ENCODE peak calls at places on chromosomes 5 and 9, in nine cellular contexts. One of them, this sample, is unnamed.

GRCh38 chr5:78221964-78222451 is 72.5 kb downstream of the AP3B1 start:
- DNase-seq in PC-3: peak
- DNase-seq in bronchial epithelial cell: peak
- DNase-seq in astrocyte of the spinal cord: no peak
- DNase-seq in astrocyte of the cerebellum: no peak
- DNase-seq in OCI-LY7: peak
- DNase-seq in ovary: no peak
- DNase-seq in fibroblast of pulmonary artery: peak
- DNase-seq in cardiac muscle cell: peak
- DNase-seq in this sample: peak

GRCh38 chr5:95973793-95974325 is 12.2 kb upstream of the ELL2 start:
- DNase-seq in PC-3: no peak
- DNase-seq in ovary: no peak
- DNase-seq in astrocyte of the spinal cord: peak
- DNase-seq in astrocyte of the cerebellum: no peak
- DNase-seq in cardiac muscle cell: peak
- DNase-seq in OCI-LY7: no peak
- DNase-seq in bronchial epithelial cell: peak
- DNase-seq in fibroblast of pulmonary artery: peak
- DNase-seq in this sample: peak

GRCh38 chr9:127493592-127494303 is 42.4 kb downstream of the LRSAM1 start:
- DNase-seq in astrocyte of the spinal cord: no peak
- DNase-seq in astrocyte of the cerebellum: no peak
- DNase-seq in fibroblast of pulmonary artery: no peak
- DNase-seq in cardiac muscle cell: no peak
- DNase-seq in ovary: no peak
- DNase-seq in bronchial epithelial cell: no peak
- DNase-seq in OCI-LY7: no peak
- DNase-seq in PC-3: no peak
- DNase-seq in this sample: no peak

GRCh38 chr9:5846501-5846921 is 13.6 kb upstream of the ERMP1 start:
- DNase-seq in astrocyte of the spinal cord: no peak
- DNase-seq in OCI-LY7: no peak
- DNase-seq in astrocyte of the cerebellum: no peak
- DNase-seq in PC-3: peak
- DNase-seq in fibroblast of pulmonary artery: peak
- DNase-seq in ovary: no peak
- DNase-seq in bronchial epithelial cell: peak
- DNase-seq in cardiac muscle cell: peak
- DNase-seq in this sample: peak

GRCh38 chr5:138109463-138110265 is 25.8 kb downstream of the WNT8A start:
- DNase-seq in astrocyte of the cerebellum: no peak
- DNase-seq in fibroblast of pulmonary artery: no peak
- DNase-seq in bronchial epithelial cell: peak
- DNase-seq in PC-3: peak
- DNase-seq in cardiac muscle cell: no peak
- DNase-seq in astrocyte of the spinal cord: peak
- DNase-seq in OCI-LY7: no peak
- DNase-seq in ovary: no peak
- DNase-seq in this sample: no peak

GRCh38 chr5:59661306-59661705 is 232.2 kb downstream of the PDE4D start:
- DNase-seq in astrocyte of the spinal cord: peak
- DNase-seq in PC-3: peak
- DNase-seq in fibroblast of pulmonary artery: no peak
- DNase-seq in bronchial epithelial cell: peak
- DNase-seq in astrocyte of the cerebellum: no peak
- DNase-seq in OCI-LY7: no peak
- DNase-seq in cardiac muscle cell: no peak
- DNase-seq in ovary: no peak
- DNase-seq in this sample: peak

GRCh38 chr9:98775831-98776441 is 20.4 kb downstream of the ANKS6 start:
- DNase-seq in bronchial epithelial cell: peak
- DNase-seq in fibroblast of pulmonary artery: peak
- DNase-seq in cardiac muscle cell: peak
- DNase-seq in OCI-LY7: peak
- DNase-seq in PC-3: peak
- DNase-seq in astrocyte of the spinal cord: peak
- DNase-seq in ovary: no peak
- DNase-seq in astrocyte of the cerebellum: peak
- DNase-seq in this sample: peak

GRCh38 chr5:10702911-10703491 is 58.0 kb downstream of the DAP start:
- DNase-seq in astrocyte of the spinal cord: peak
- DNase-seq in bronchial epithelial cell: peak
- DNase-seq in fibroblast of pulmonary artery: peak
- DNase-seq in PC-3: peak
- DNase-seq in astrocyte of the cerebellum: no peak
- DNase-seq in ovary: no peak
- DNase-seq in cardiac muscle cell: peak
- DNase-seq in OCI-LY7: no peak
- DNase-seq in this sample: peak

GRCh38 chr9:114290561-114290986 is 32.3 kb upstream of the ORM1 start:
- DNase-seq in fibroblast of pulmonary artery: no peak
- DNase-seq in cardiac muscle cell: no peak
- DNase-seq in ovary: peak
- DNase-seq in astrocyte of the spinal cord: no peak
- DNase-seq in astrocyte of the cerebellum: no peak
- DNase-seq in OCI-LY7: no peak
- DNase-seq in PC-3: no peak
- DNase-seq in bronchial epithelial cell: no peak
- DNase-seq in this sample: no peak

GRCh38 chr9:16871358-16872151 is 1.1 kb upstream of the BNC2 start:
- DNase-seq in OCI-LY7: no peak
- DNase-seq in fibroblast of pulmonary artery: peak
- DNase-seq in bronchial epithelial cell: peak
- DNase-seq in cardiac muscle cell: peak
- DNase-seq in astrocyte of the spinal cord: peak
- DNase-seq in astrocyte of the cerebellum: no peak
- DNase-seq in ovary: peak
- DNase-seq in PC-3: peak
- DNase-seq in this sample: peak

GRCh38 chr5:9497347-9497746 is 48.5 kb downstream of the SEMA5A start:
- DNase-seq in astrocyte of the cerebellum: no peak
- DNase-seq in cardiac muscle cell: no peak
- DNase-seq in astrocyte of the spinal cord: no peak
- DNase-seq in PC-3: no peak
- DNase-seq in fibroblast of pulmonary artery: no peak
- DNase-seq in OCI-LY7: no peak
- DNase-seq in bronchial epithelial cell: no peak
- DNase-seq in ovary: no peak
- DNase-seq in this sample: no peak

GRCh38 chr5:143118222-143118621 is 285.3 kb downstream of the NR3C1 start:
- DNase-seq in PC-3: no peak
- DNase-seq in OCI-LY7: no peak
- DNase-seq in astrocyte of the spinal cord: no peak
- DNase-seq in fibroblast of pulmonary artery: no peak
- DNase-seq in ovary: no peak
- DNase-seq in bronchial epithelial cell: peak
- DNase-seq in astrocyte of the cerebellum: no peak
- DNase-seq in cardiac muscle cell: no peak
- DNase-seq in this sample: no peak
- TF ChIP-seq CTCF in PC-3: no peak
- TF ChIP-seq CTCF in OCI-LY7: no peak
- TF ChIP-seq CTCF in astrocyte of the spinal cord: no peak
- TF ChIP-seq CTCF in fibroblast of pulmonary artery: no peak
- TF ChIP-seq CTCF in ovary: no peak
- TF ChIP-seq CTCF in bronchial epithelial cell: no peak
- TF ChIP-seq CTCF in astrocyte of the cerebellum: no peak
- TF ChIP-seq CTCF in cardiac muscle cell: no peak
- TF ChIP-seq CTCF in this sample: no peak

DNA sequence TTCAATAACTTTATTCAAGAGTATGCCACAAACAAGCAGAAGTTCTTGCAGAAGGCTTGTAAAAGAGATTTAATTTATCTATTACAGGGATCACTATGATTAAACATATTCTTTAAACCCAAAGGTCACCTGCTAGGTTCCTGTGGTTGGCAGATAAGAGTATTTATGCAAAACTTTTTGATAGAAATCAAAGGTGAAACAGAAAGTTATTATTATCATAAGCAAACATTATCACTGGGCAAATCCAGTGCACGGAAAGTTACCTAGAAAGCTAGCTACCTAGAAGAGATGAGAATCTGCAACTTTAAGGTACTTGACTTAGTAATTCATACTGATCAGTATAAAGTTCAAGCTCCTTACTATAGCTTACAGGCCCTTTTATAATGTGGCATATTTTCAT is 3.2 kb downstream of the STARD4 start:
- DNase-seq in PC-3: no peak
- DNase-seq in fibroblast of pulmonary artery: no peak
- DNase-seq in OCI-LY7: peak
- DNase-seq in ovary: no peak
- DNase-seq in cardiac muscle cell: no peak
- DNase-seq in bronchial epithelial cell: no peak
- DNase-seq in astrocyte of the spinal cord: no peak
- DNase-seq in astrocyte of the cerebellum: no peak
- DNase-seq in this sample: no peak
- H3K4me3 ChIP-seq in PC-3: no peak
- H3K4me3 ChIP-seq in fibroblast of pulmonary artery: peak
- H3K4me3 ChIP-seq in OCI-LY7: peak
- H3K4me3 ChIP-seq in ovary: no peak
- H3K4me3 ChIP-seq in cardiac muscle cell: peak
- H3K4me3 ChIP-seq in bronchial epithelial cell: no peak
- H3K4me3 ChIP-seq in astrocyte of the spinal cord: no peak
- H3K4me3 ChIP-seq in astrocyte of the cerebellum: no peak
- H3K4me3 ChIP-seq in this sample: peak

GRCh38 chr5:14664270-14665109 is at the start of gene OTULIN:
- DNase-seq in ovary: peak
- DNase-seq in fibroblast of pulmonary artery: peak
- DNase-seq in OCI-LY7: peak
- DNase-seq in bronchial epithelial cell: peak
- DNase-seq in astrocyte of the cerebellum: no peak
- DNase-seq in PC-3: peak
- DNase-seq in astrocyte of the spinal cord: peak
- DNase-seq in cardiac muscle cell: peak
- DNase-seq in this sample: peak

GRCh38 chr5:14667290-14667689 is 2.8 kb downstream of the OTULIN start:
- DNase-seq in PC-3: no peak
- DNase-seq in astrocyte of the spinal cord: no peak
- DNase-seq in bronchial epithelial cell: no peak
- DNase-seq in OCI-LY7: no peak
- DNase-seq in ovary: no peak
- DNase-seq in cardiac muscle cell: no peak
- DNase-seq in fibroblast of pulmonary artery: no peak
- DNase-seq in astrocyte of the cerebellum: no peak
- DNase-seq in this sample: no peak

GRCh38 chr5:14665110-14665822 is 748 bp downstream of the OTULIN start:
- DNase-seq in bronchial epithelial cell: no peak
- DNase-seq in ovary: peak
- DNase-seq in PC-3: peak
- DNase-seq in cardiac muscle cell: no peak
- DNase-seq in fibroblast of pulmonary artery: peak
- DNase-seq in astrocyte of the spinal cord: no peak
- DNase-seq in OCI-LY7: peak
- DNase-seq in astrocyte of the cerebellum: no peak
- DNase-seq in this sample: peak

GRCh38 chr5:14667770-14668169 is 3.3 kb downstream of the OTULIN start:
- DNase-seq in ovary: no peak
- DNase-seq in astrocyte of the spinal cord: no peak
- DNase-seq in fibroblast of pulmonary artery: no peak
- DNase-seq in PC-3: no peak
- DNase-seq in OCI-LY7: no peak
- DNase-seq in astrocyte of the cerebellum: no peak
- DNase-seq in bronchial epithelial cell: no peak
- DNase-seq in cardiac muscle cell: no peak
- DNase-seq in this sample: no peak

DNA sequence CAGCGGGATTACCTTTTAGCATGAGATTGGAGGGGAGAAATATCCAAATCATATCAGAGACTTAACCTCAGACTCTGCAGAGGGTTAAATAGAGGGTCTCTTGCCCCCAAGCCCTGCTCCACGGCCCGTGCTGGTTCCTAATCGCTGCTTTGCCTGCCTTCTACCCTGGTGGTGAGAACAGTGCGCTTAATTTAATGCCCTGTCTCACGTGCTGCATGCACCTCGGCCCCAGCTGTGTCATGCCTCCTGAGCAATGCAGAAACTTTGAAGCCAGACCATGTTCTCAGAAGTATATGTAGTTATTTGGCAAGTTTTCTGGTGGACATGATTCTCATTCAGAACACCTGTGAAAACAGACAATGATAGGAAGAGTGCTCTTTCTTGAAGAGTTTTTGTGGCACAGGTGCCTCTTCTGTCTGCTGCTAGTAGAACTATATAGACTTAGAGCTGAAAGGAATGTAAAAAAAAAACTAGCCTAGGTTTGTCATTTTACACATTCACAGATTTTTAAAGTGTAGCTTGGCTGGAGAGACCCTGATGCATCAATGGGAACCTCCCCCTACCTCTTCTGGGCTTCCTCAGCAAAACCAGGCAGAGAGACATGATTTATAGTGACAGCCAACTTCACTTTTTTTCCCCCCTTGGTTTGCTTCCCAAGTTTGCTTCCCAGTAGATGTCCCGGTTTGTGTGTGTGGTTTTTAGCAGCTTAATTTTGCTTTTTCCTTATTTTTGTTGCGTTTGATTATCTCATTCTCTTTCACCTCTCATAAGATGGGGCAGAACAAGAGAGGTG is 1.6 kb downstream of the OTULIN start:
- DNase-seq in fibroblast of pulmonary artery: peak
- DNase-seq in PC-3: peak
- DNase-seq in cardiac muscle cell: no peak
- DNase-seq in ovary: no peak
- DNase-seq in astrocyte of the cerebellum: no peak
- DNase-seq in bronchial epithelial cell: peak
- DNase-seq in OCI-LY7: peak
- DNase-seq in astrocyte of the spinal cord: no peak
- DNase-seq in this sample: peak
- TF ChIP-seq CTCF in fibroblast of pulmonary artery: peak
- TF ChIP-seq CTCF in PC-3: no peak
- TF ChIP-seq CTCF in cardiac muscle cell: no peak
- TF ChIP-seq CTCF in ovary: no peak
- TF ChIP-seq CTCF in astrocyte of the cerebellum: peak
- TF ChIP-seq CTCF in bronchial epithelial cell: peak
- TF ChIP-seq CTCF in OCI-LY7: peak
- TF ChIP-seq CTCF in astrocyte of the spinal cord: no peak
- TF ChIP-seq CTCF in this sample: peak

DNA sequence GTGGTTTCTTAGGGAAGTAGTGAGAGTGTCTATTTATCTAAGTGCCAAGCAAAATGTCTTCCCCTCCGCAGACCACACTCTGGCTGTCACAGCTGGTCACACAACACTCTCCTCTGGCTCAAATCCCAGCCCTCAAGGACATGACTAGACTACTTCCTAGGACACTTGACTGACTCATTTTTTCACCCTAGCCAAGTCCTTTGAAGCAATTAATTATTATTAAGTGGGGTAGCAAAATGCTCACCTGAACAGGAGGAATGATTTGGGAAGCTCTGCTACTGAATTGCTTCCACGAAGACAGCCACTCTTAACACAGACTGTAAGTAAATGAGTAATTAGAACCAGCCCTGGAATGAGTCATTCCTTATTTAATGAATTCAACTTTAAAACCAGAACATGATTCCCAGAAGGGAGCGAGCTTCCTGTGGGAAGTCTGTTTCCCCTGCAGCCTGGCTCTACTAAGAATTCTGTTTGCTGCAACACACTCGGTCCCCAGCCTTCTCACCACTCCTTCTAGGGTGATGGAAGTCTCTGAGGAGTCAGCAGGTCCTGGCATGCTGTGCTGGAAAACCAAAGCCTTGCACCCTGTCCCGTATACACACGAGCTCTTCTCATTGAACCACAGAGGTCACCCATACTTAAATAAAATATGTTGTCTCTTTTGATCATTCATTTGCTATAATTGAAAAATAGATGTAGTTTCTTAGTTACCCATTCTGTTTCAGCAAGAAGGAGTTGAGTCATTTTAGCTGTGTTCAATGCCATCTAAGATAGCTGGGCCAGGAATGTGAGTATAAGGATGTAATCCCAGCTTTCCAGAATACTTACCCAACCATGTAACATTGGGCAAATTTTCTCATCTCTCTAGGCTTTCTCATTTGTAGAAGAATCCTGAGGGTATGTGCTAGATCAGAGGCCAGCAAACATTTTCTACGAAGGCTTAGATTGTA is 218.6 kb upstream of the RASEF start:
- DNase-seq in astrocyte of the spinal cord: peak
- DNase-seq in ovary: no peak
- DNase-seq in OCI-LY7: no peak
- DNase-seq in astrocyte of the cerebellum: peak
- DNase-seq in fibroblast of pulmonary artery: peak
- DNase-seq in cardiac muscle cell: peak
- DNase-seq in bronchial epithelial cell: peak
- DNase-seq in PC-3: peak
- DNase-seq in this sample: peak
- H3K4me3 ChIP-seq in astrocyte of the spinal cord: no peak
- H3K4me3 ChIP-seq in ovary: no peak
- H3K4me3 ChIP-seq in OCI-LY7: no peak
- H3K4me3 ChIP-seq in astrocyte of the cerebellum: no peak
- H3K4me3 ChIP-seq in fibroblast of pulmonary artery: no peak
- H3K4me3 ChIP-seq in cardiac muscle cell: no peak
- H3K4me3 ChIP-seq in bronchial epithelial cell: no peak
- H3K4me3 ChIP-seq in PC-3: no peak
- H3K4me3 ChIP-seq in this sample: no peak